ENCODE peak calls at places on chromosomes 7 and 10, in seven cellular contexts. W is PC-9, X is foreskin fibroblast, U is A673, P is cardiac fibroblast, J is upper lobe of right lung, F is IMR-90. K is an unnamed sample.

GRCh38 chr10:78851652-78852051 is 217.1 kb upstream of the ZMIZ1 start:
- DNase-seq in P (no peak), X (peak; percentile 41), W (no peak), F (no peak), J (no peak), U (no peak), K (no peak)

GRCh38 chr10:130492266-130492934 is 356.2 kb downstream of the GLRX3 start:
- DNase-seq in W (no peak), U (no peak), X (no peak), P (no peak), F (no peak), J (no peak), K (no peak)

GRCh38 chr7:47873767-47874166 is 74.5 kb downstream of the PKD1L1 start:
- DNase-seq in X (peak; percentile 6), P (no peak), U (no peak), J (no peak), F (peak; percentile 65), W (peak; percentile 24), K (no peak)

GRCh38 chr10:17289763-17290162 is 61.7 kb downstream of the VIM start:
- DNase-seq in U (no peak), X (no peak), P (no peak), F (no peak), W (no peak), J (no peak), K (no peak)

GRCh38 chr7:167087-167855 is 25.1 kb upstream of the FAM20C start:
- DNase-seq in J (peak; percentile 73), U (no peak), P (no peak), W (no peak), F (no peak), X (no peak), K (no peak)

GRCh38 chr7:25926891-25927625 is 224.9 kb upstream of the NFE2L3 start:
- DNase-seq in X (no peak), F (no peak), U (peak; percentile 69), W (no peak), P (no peak), J (no peak), K (no peak)

GRCh38 chr7:81173766-81174281 is 255.0 kb upstream of the SEMA3C start:
- DNase-seq in X (peak; percentile 66), P (peak; percentile 85), W (peak; percentile 48), U (no peak), J (no peak), F (peak; percentile 87), K (no peak)

GRCh38 chr7:119935418-119936025 is 337.5 kb upstream of the KCND2 start:
- DNase-seq in P (peak; percentile 67), F (peak; percentile 62), W (no peak), X (peak; percentile 54), J (no peak), U (peak; percentile 52), K (no peak)

GRCh38 chr7:107982918-107983389 is 20.0 kb downstream of the LAMB1 start:
- DNase-seq in J (no peak), F (peak; percentile 57), X (peak; percentile 24), P (peak; percentile 44), U (no peak), W (no peak), K (no peak)
- TF ChIP-seq CTCF in J (peak; percentile 34), F (no peak), X (peak; percentile 15), P (peak; percentile 37), U (peak; percentile 38), W (no peak), K (peak; percentile 45)

DNA sequence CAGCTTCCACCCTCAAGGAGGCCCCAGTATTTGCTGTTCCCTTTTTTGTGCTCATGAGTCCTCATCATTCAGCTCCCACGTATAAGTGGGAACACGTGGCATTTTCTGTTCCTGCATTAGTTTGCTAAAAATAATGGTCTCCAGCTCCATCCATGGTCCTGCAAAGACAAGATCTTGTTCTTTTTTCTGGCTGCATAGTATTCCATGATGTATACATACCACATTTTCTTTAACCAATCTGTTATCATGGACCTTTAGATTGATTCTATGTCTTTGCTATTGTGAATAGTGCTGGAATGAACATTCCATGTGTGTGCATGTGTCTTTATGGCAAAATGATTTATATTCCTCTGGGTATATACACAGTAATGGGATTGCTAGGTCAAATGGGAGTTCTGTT is 17.0 kb downstream of the KRIT1 start:
- DNase-seq in W (no peak), J (no peak), U (no peak), F (no peak), X (no peak), P (no peak), K (no peak)
- TF ChIP-seq CTCF in W (no peak), J (no peak), U (no peak), F (no peak), X (no peak), P (no peak), K (no peak)

GRCh38 chr10:4662576-4663161 is 163.3 kb upstream of the AKR1E2 start:
- DNase-seq in W (peak; percentile 40), J (no peak), P (peak; percentile 32), F (no peak), X (peak; percentile 55), U (no peak), K (no peak)
- TF ChIP-seq CTCF in W (no peak), J (no peak), P (no peak), F (no peak), X (no peak), U (no peak), K (no peak)

GRCh38 chr7:99184468-99185225 is 23.3 kb downstream of the KPNA7 start:
- DNase-seq in U (no peak), X (no peak), W (no peak), P (no peak), J (no peak), F (no peak), K (no peak)
- TF ChIP-seq CTCF in U (no peak), X (no peak), W (no peak), P (no peak), J (no peak), F (no peak), K (no peak)

GRCh38 chr7:71507665-71508064 is 375.7 kb downstream of the GALNT17 start:
- DNase-seq in F (no peak), U (no peak), W (no peak), J (no peak), P (no peak), X (no peak), K (no peak)

GRCh38 chr7:71506822-71507221 is 374.9 kb downstream of the GALNT17 start:
- DNase-seq in P (no peak), W (no peak), J (no peak), F (no peak), X (no peak), U (no peak), K (no peak)

GRCh38 chr7:71509381-71509780 is 377.4 kb downstream of the GALNT17 start:
- DNase-seq in J (no peak), F (no peak), U (no peak), P (no peak), W (no peak), X (no peak), K (no peak)

DNA sequence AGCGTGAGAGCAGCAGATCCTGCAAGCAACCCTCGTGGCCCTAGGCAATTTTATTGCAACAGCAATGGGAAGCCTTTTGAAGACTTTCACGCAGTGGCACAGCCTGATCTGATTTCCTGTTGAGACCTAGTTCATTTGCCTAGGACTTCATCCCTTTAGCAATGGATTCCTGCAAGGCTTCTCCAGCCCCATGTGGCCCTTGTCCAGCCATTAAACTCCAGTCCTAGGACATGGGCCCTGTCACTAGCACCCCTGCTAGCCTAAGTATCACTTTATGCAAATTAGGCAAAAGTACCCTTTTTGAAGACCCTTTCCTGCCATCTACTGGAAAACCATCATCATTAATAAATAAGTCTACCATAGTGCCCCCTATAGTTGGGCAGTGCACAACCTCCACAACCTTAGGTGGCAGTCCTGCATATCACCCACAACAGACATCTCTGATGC is 379.4 kb downstream of the GALNT17 start:
- DNase-seq in W (no peak), U (no peak), F (no peak), J (no peak), X (no peak), P (no peak), K (no peak)
- TF ChIP-seq CTCF in W (no peak), U (no peak), F (no peak), J (no peak), X (no peak), P (no peak), K (no peak)

DNA sequence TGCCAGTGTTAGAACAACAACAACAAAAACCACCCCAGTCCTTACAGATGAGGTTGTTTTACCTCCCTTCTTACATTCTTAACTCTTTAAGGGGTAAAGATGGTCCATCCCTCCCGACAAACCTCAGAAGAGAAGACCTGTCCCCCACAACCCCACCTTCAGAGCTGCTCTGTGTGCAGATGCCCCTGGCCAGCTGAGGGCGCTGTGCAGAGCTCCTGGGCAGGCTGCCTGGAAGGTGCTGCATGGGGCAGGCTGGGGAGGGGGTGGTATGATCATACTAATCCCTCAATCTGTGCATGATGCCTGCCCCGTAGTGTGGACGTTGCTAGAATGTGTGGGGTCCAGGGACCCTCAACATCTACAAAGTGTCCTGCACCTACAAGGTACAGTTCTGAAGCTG is 387.1 kb downstream of the INHBA start:
- DNase-seq in J (no peak), W (no peak), U (no peak), F (no peak), X (no peak), P (no peak), K (no peak)
- TF ChIP-seq CTCF in J (peak; percentile 9), W (peak; percentile 53), U (peak; percentile 46), F (no peak), X (peak; percentile 23), P (peak; percentile 41), K (no peak)

K was measured in mesothelial cell of epicardium.